ENCODE peak calls at places on chromosome 18, in six cellular contexts. J, E, L, S, X and W are unnamed samples.

GRCh38 chr18:6414723-6415362 is at the start of gene L3MBTL4:
- DNase-seq in J (no peak), E (no peak), L (no peak), S (no peak), X (no peak), W (no peak)

GRCh38 chr18:3478262-3478978 is 28.4 kb downstream of the TGIF1 start:
- DNase-seq in J (no peak), E (no peak), L (no peak), S (no peak), X (no peak), W (no peak)

GRCh38 chr18:55381277-55381676 is 206.7 kb downstream of the TCF4 start:
- DNase-seq in J (no peak), E (no peak), L (no peak), S (no peak), X (no peak), W (no peak)

GRCh38 chr18:62610509-62611394 is 87.9 kb downstream of the ZCCHC2 start:
- DNase-seq in J (peak; percentile 20), E (no peak), L (no peak), S (no peak), X (no peak), W (no peak)

GRCh38 chr18:47191956-47192355 is 15.8 kb upstream of the IER3IP1 start:
- DNase-seq in J (no peak), E (no peak), L (no peak), S (no peak), X (no peak), W (peak; percentile 32)

GRCh38 chr18:76822510-76823165 is at the start of gene ZNF236:
- DNase-seq in J (peak; percentile 77), E (peak; percentile 48), L (no peak), S (no peak), X (no peak), W (peak; percentile 35)

GRCh38 chr18:76459687-76460350 is 35.2 kb downstream of the ZNF516 start:
- DNase-seq in J (no peak), E (no peak), L (no peak), S (peak; percentile 15), X (no peak), W (no peak)

GRCh38 chr18:51236225-51236624 is 38.7 kb upstream of the MEX3C start:
- DNase-seq in J (peak; percentile 25), E (no peak), L (no peak), S (peak; percentile 31), X (no peak), W (peak; percentile 72)

GRCh38 chr18:35861367-35862114 is 110.9 kb upstream of the RMP24 start:
- DNase-seq in J (no peak), E (no peak), L (peak; percentile 33), S (no peak), X (no peak), W (no peak)

GRCh38 chr18:13300029-13300428 is 81.5 kb downstream of the LDLRAD4 start:
- DNase-seq in J (no peak), E (no peak), L (no peak), S (no peak), X (no peak), W (no peak)

GRCh38 chr18:7987284-7987976 is 420.3 kb downstream of the PTPRM start:
- DNase-seq in J (no peak), E (no peak), L (no peak), S (no peak), X (no peak), W (no peak)

GRCh38 chr18:8890957-8891464 is 185.7 kb downstream of the MTCL1 start:
- DNase-seq in J (peak; percentile 65), E (peak; percentile 81), L (no peak), S (peak; percentile 77), X (peak; percentile 60), W (peak; percentile 39)

GRCh38 chr18:9594782-9595181 is 19.6 kb downstream of the PPP4R1 start:
- DNase-seq in J (no peak), E (no peak), L (no peak), S (no peak), X (no peak), W (no peak)

GRCh38 chr18:12862467-12862866 is 21.6 kb downstream of the PTPN2 start:
- DNase-seq in J (no peak), E (peak; percentile 49), L (no peak), S (no peak), X (peak; percentile 82), W (no peak)

GRCh38 chr18:13175754-13176210 is 42.8 kb upstream of the LDLRAD4 start:
- DNase-seq in J (peak; percentile 5), E (no peak), L (peak; percentile 25), S (no peak), X (no peak), W (peak; percentile 94)

GRCh38 chr18:75162467-75162866 is 46.5 kb downstream of the PTGR3 start:
- DNase-seq in J (no peak), E (no peak), L (no peak), S (no peak), X (no peak), W (no peak)
- TF ChIP-seq ZNF274 in J (no peak), E (no peak), L (no peak), S (no peak), X (no peak), W (no peak)

GRCh38 chr18:67261931-67262552 is 254.5 kb downstream of the DSEL start:
- DNase-seq in J (no peak), E (no peak), L (no peak), S (no peak), X (no peak), W (no peak)

GRCh38 chr18:67266246-67266570 is 250.3 kb downstream of the DSEL start:
- DNase-seq in J (no peak), E (no peak), L (no peak), S (no peak), X (no peak), W (no peak)

GRCh38 chr18:67265464-67266245 is 250.9 kb downstream of the DSEL start:
- DNase-seq in J (no peak), E (no peak), L (no peak), S (no peak), X (no peak), W (no peak)

GRCh38 chr18:67266591-67267237 is 249.8 kb downstream of the DSEL start:
- DNase-seq in J (no peak), E (no peak), L (no peak), S (no peak), X (no peak), W (no peak)

GRCh38 chr18:67260841-67261240 is 255.7 kb downstream of the DSEL start:
- DNase-seq in J (no peak), E (no peak), L (no peak), S (no peak), X (no peak), W (no peak)
- TF ChIP-seq ZNF274 in J (no peak), E (no peak), L (no peak), S (no peak), X (no peak), W (no peak)

GRCh38 chr18:45845410-45845809 is 19.9 kb downstream of the SIGLEC15 start:
- DNase-seq in J (no peak), E (no peak), L (no peak), S (no peak), X (no peak), W (no peak)

GRCh38 chr18:45849529-45849928 is 24.1 kb downstream of the SIGLEC15 start:
- DNase-seq in J (no peak), E (no peak), L (peak; percentile 45), S (no peak), X (no peak), W (no peak)

GRCh38 chr18:45850021-45850420 is 24.5 kb downstream of the SIGLEC15 start:
- DNase-seq in J (no peak), E (no peak), L (peak; percentile 40), S (no peak), X (no peak), W (no peak)

GRCh38 chr18:45844938-45845337 is 19.5 kb downstream of the SIGLEC15 start:
- DNase-seq in J (no peak), E (no peak), L (no peak), S (no peak), X (no peak), W (no peak)

DNA sequence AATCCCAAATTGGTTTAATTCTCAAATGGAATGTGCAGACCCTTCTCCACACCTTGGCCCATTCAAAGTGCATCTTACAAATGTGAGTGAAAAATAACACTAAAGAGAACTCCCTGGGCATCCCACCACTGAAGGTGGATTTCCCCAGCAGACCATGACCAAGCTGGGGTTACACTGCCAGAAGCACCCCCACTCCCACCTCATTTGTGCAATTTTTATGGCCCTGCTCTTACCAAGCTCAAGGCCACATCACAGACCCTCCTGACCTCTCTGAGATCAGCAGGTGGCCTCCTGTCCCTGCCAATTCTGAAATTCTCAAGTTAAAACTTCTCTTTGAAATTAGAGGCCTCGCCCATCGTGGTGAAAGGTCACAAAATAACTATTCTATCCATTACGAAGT is 21.6 kb downstream of the SIGLEC15 start:
- DNase-seq in J (no peak), E (no peak), L (no peak), S (no peak), X (no peak), W (no peak)
- TF ChIP-seq ZNF274 in J (no peak), E (no peak), L (no peak), S (no peak), X (no peak), W (no peak)

GRCh38 chr18:48481092-48481491 is 57.7 kb upstream of the CTIF start:
- DNase-seq in J (no peak), E (no peak), L (no peak), S (no peak), X (no peak), W (no peak)

GRCh38 chr18:48490641-48491040 is 48.2 kb upstream of the CTIF start:
- DNase-seq in J (no peak), E (no peak), L (no peak), S (no peak), X (no peak), W (no peak)

GRCh38 chr18:48488388-48488850 is 50.4 kb upstream of the CTIF start:
- DNase-seq in J (no peak), E (peak; percentile 32), L (no peak), S (peak; percentile 41), X (no peak), W (peak; percentile 97)

GRCh38 chr18:48485828-48486405 is 52.9 kb upstream of the CTIF start:
- DNase-seq in J (no peak), E (no peak), L (no peak), S (no peak), X (no peak), W (peak; percentile 28)

DNA sequence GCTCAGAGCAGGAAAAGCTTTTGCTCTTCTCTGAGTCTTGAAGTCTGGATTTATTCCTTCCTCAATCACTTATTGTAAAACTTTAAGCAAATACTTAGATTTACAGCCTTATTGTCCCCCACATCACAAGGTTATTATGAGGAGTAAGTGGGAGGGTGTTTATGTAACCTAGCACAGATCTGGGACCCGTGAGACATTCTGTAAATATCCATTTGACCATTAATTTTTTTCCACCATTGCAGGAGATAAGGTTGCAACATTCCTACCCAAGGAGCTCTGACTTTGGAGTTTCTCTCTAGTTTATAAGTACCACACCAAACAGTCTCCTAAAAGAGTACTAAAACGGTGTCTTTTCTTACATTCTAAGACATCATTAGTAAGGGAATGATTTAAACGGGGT is 52.1 kb upstream of the CTIF start:
- DNase-seq in J (no peak), E (no peak), L (no peak), S (no peak), X (no peak), W (no peak)
- TF ChIP-seq ZNF274 in J (no peak), E (no peak), L (no peak), S (no peak), X (no peak), W (no peak)

DNA sequence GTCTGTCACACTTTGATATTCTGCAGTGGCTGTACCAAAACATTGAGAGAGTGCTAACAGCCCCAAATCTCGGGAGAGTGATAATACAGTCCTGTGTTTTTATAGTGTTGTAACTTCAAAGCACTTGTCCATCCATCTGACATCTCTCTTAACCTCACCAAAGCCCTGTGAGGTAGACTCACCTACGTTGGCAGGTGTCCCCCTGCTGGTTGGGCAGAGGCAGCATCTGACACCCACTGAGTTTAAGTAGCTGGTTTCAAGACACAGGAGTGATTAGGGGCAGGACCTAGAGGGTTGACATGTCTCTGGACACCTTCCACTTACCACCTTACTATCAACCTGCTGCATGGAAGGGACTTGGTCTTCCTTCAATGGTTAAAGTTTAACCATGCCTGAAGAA is 22.9 kb downstream of the COLEC12 start:
- DNase-seq in J (peak; percentile 53), E (no peak), L (no peak), S (peak; percentile 37), X (no peak), W (peak; percentile 27)
- TF ChIP-seq ZNF274 in J (no peak), E (no peak), L (no peak), S (no peak), X (no peak), W (no peak)